ENCODE peak calls at places on chromosomes 1 and 21, in four cellular contexts. One of them, this sample, is unnamed.

GRCh38 chr1:87200875-87201638 is 127.6 kb upstream of the LMO4 start:
- DNase-seq in HCT116: no peak
- DNase-seq in K562: no peak
- DNase-seq in H1: no peak
- DNase-seq in this sample: no peak

GRCh38 chr1:109892476-109893368 is 17.9 kb upstream of the CSF1 start:
- DNase-seq in HCT116: no peak
- DNase-seq in H1: no peak
- DNase-seq in K562: no peak
- DNase-seq in this sample: no peak

GRCh38 chr1:170562644-170563338 is 30.8 kb downstream of the GORAB start:
- DNase-seq in HCT116: peak
- DNase-seq in H1: peak
- DNase-seq in K562: peak
- DNase-seq in this sample: peak

GRCh38 chr21:45033791-45034555 is 40.4 kb upstream of the ADARB1 start:
- DNase-seq in K562: no peak
- DNase-seq in H1: no peak
- DNase-seq in HCT116: no peak
- DNase-seq in this sample: no peak

GRCh38 chr1:161440312-161440894 is 64.9 kb upstream of the FCGR2A start:
- DNase-seq in HCT116: no peak
- DNase-seq in K562: peak
- DNase-seq in H1: peak
- DNase-seq in this sample: peak

GRCh38 chr1:109615879-109616278 is 3.5 kb downstream of the GNAT2 start:
- DNase-seq in HCT116: no peak
- DNase-seq in H1: no peak
- DNase-seq in K562: peak
- DNase-seq in this sample: no peak

GRCh38 chr1:36863500-36863899 is 170.8 kb downstream of the GRIK3 start:
- DNase-seq in K562: no peak
- DNase-seq in H1: no peak
- DNase-seq in HCT116: no peak
- DNase-seq in this sample: no peak

GRCh38 chr21:41760411-41760810 is 6.4 kb downstream of the RIPK4 start:
- DNase-seq in HCT116: no peak
- DNase-seq in H1: no peak
- DNase-seq in K562: no peak
- DNase-seq in this sample: no peak

GRCh38 chr1:203172184-203173115 is 3.2 kb downstream of the MYBPH start:
- DNase-seq in K562: peak
- DNase-seq in H1: peak
- DNase-seq in HCT116: no peak
- DNase-seq in this sample: peak

GRCh38 chr1:83060216-83060615 is 938.7 kb downstream of the TTLL7 start:
- DNase-seq in H1: no peak
- DNase-seq in K562: no peak
- DNase-seq in HCT116: no peak
- DNase-seq in this sample: no peak

GRCh38 chr21:40169971-40170370 is 302.7 kb downstream of the PCP4 start:
- DNase-seq in K562: no peak
- DNase-seq in H1: no peak
- DNase-seq in HCT116: no peak
- DNase-seq in this sample: no peak

GRCh38 chr1:33903210-33903589 is 39.3 kb downstream of the HMGB4 start:
- DNase-seq in K562: no peak
- DNase-seq in H1: no peak
- DNase-seq in HCT116: no peak
- DNase-seq in this sample: no peak

GRCh38 chr1:212234431-212235298 is 50.5 kb upstream of the PPP2R5A start:
- DNase-seq in K562: peak
- DNase-seq in HCT116: peak
- DNase-seq in H1: no peak
- DNase-seq in this sample: peak

GRCh38 chr1:27068922-27069321 is 56.3 kb upstream of the TENT5B start:
- DNase-seq in H1: no peak
- DNase-seq in HCT116: no peak
- DNase-seq in K562: no peak
- DNase-seq in this sample: no peak

GRCh38 chr1:27071049-27071416 is 58.4 kb upstream of the TENT5B start:
- DNase-seq in HCT116: no peak
- DNase-seq in H1: no peak
- DNase-seq in K562: no peak
- DNase-seq in this sample: no peak

GRCh38 chr1:27074175-27074780 is 61.6 kb upstream of the TENT5B start:
- DNase-seq in H1: no peak
- DNase-seq in HCT116: no peak
- DNase-seq in K562: peak
- DNase-seq in this sample: no peak

GRCh38 chr1:27066313-27066630 is 53.6 kb upstream of the TENT5B start:
- DNase-seq in HCT116: no peak
- DNase-seq in K562: no peak
- DNase-seq in H1: no peak
- DNase-seq in this sample: no peak

DNA sequence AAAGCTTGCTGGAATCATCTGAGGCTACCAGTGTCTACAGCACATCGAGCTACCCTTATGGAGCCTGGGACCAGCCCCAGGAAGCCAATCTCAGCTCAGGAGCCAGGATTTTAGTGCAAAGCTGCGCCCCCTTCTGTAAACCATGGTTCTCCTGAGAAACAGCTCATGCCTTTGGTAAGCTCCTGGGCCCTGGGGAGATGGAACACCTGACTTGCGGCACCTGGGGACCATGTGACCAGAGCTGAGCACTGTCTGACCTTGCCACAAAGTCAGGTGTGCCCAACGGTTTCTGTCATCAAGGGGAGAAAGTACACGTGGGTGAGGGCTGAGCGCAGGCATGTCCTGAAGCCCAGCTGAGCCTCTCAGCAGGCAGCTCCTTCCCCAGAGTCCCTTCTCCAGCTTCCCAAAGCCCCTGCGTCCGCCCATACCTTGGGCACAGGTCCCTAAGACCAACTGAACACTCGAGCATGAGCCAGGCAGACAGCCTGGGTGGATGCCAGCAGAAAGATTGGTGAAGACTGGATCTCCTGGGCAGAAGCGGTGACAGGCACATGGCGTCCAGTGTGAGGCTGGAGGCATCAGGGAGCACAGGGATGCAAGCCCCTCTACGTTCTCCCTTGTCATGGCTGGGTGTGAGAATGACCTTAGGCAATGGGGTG is 57.9 kb upstream of the TENT5B start:
- DNase-seq in HCT116: no peak
- DNase-seq in H1: no peak
- DNase-seq in K562: peak
- DNase-seq in this sample: no peak
- TF ChIP-seq FOSL1 in HCT116: no peak
- TF ChIP-seq FOSL1 in H1: no peak
- TF ChIP-seq FOSL1 in K562: no peak
- TF ChIP-seq FOSL1 in this sample: no peak

GRCh38 chr1:61452354-61452990 is 272.5 kb downstream of the TM2D1 start:
- DNase-seq in H1: no peak
- DNase-seq in K562: no peak
- DNase-seq in HCT116: no peak
- DNase-seq in this sample: no peak

GRCh38 chr1:61459345-61459744 is 265.6 kb downstream of the TM2D1 start:
- DNase-seq in H1: no peak
- DNase-seq in HCT116: no peak
- DNase-seq in K562: no peak
- DNase-seq in this sample: no peak

GRCh38 chr1:61457526-61457925 is 267.4 kb downstream of the TM2D1 start:
- DNase-seq in H1: no peak
- DNase-seq in HCT116: no peak
- DNase-seq in K562: no peak
- DNase-seq in this sample: no peak

GRCh38 chr1:61453111-61453961 is 271.6 kb downstream of the TM2D1 start:
- DNase-seq in H1: peak
- DNase-seq in K562: peak
- DNase-seq in HCT116: peak
- DNase-seq in this sample: peak

GRCh38 chr1:61455400-61455799 is 269.5 kb downstream of the TM2D1 start:
- DNase-seq in K562: no peak
- DNase-seq in H1: no peak
- DNase-seq in HCT116: no peak
- DNase-seq in this sample: no peak
- TF ChIP-seq FOSL1 in K562: no peak
- TF ChIP-seq FOSL1 in H1: no peak
- TF ChIP-seq FOSL1 in HCT116: no peak
- TF ChIP-seq FOSL1 in this sample: no peak

GRCh38 chr1:205664399-205665108 is 15.8 kb downstream of the SLC45A3 start:
- DNase-seq in H1: no peak
- DNase-seq in HCT116: peak
- DNase-seq in K562: no peak
- DNase-seq in this sample: peak
- TF ChIP-seq FOSL1 in H1: no peak
- TF ChIP-seq FOSL1 in HCT116: peak
- TF ChIP-seq FOSL1 in K562: no peak
- TF ChIP-seq FOSL1 in this sample: peak

GRCh38 chr1:185644531-185644930 is 89.7 kb upstream of the HMCN1 start:
- DNase-seq in K562: no peak
- DNase-seq in H1: no peak
- DNase-seq in HCT116: no peak
- DNase-seq in this sample: no peak

GRCh38 chr1:185648858-185649589 is 85.2 kb upstream of the HMCN1 start:
- DNase-seq in HCT116: no peak
- DNase-seq in K562: no peak
- DNase-seq in H1: no peak
- DNase-seq in this sample: no peak

GRCh38 chr1:185645686-185646085 is 88.5 kb upstream of the HMCN1 start:
- DNase-seq in K562: no peak
- DNase-seq in HCT116: no peak
- DNase-seq in H1: no peak
- DNase-seq in this sample: no peak

GRCh38 chr1:185645201-185645640 is 89.0 kb upstream of the HMCN1 start:
- DNase-seq in K562: no peak
- DNase-seq in HCT116: no peak
- DNase-seq in H1: peak
- DNase-seq in this sample: no peak

GRCh38 chr1:185646202-185646683 is 87.9 kb upstream of the HMCN1 start:
- DNase-seq in HCT116: peak
- DNase-seq in K562: no peak
- DNase-seq in H1: peak
- DNase-seq in this sample: peak
- TF ChIP-seq FOSL1 in HCT116: peak
- TF ChIP-seq FOSL1 in K562: no peak
- TF ChIP-seq FOSL1 in H1: no peak
- TF ChIP-seq FOSL1 in this sample: no peak